ENCODE peak calls at places on chromosomes 16 and 17, in nine cellular contexts. U, C, J, X, G, V, F, B and E are unnamed samples.

GRCh38 chr17:32876414-32877163 is at the start of gene MYO1D:
- DNase-seq in J (peak; percentile 74), B (peak; percentile 46), F (peak; percentile 48), G (peak; percentile 53), U (peak; percentile 86), X (no peak), C (peak; percentile 88), V (peak; percentile 52), E (peak; percentile 76)

GRCh38 chr16:81703177-81704155 is 75.6 kb upstream of the PLCG2 start:
- DNase-seq in B (peak; percentile 26), C (no peak), G (no peak), U (no peak), X (peak; percentile 33), J (no peak), V (no peak), F (peak; percentile 92), E (peak; percentile 73)

GRCh38 chr17:41061969-41062368 is 2.1 kb upstream of the KRTAP2-3 start:
- DNase-seq in U (no peak), V (no peak), X (no peak), F (peak; percentile 52), J (no peak), B (no peak), C (no peak), G (no peak), E (no peak)

GRCh38 chr17:40598928-40599627 is 33.8 kb upstream of the CCR7 start:
- DNase-seq in G (no peak), C (peak; percentile 41), J (peak; percentile 45), X (no peak), U (no peak), V (peak; percentile 58), F (no peak), B (no peak), E (peak; percentile 79)

GRCh38 chr16:59684911-59685310 is 950.8 kb upstream of the GOT2 start:
- DNase-seq in U (no peak), F (no peak), G (no peak), B (no peak), C (no peak), V (no peak), X (no peak), J (no peak), E (no peak)

GRCh38 chr16:1688807-1689560 is 10.9 kb downstream of the JPT2 start:
- DNase-seq in J (no peak), V (no peak), F (peak; percentile 93), X (no peak), G (peak; percentile 81), U (peak; percentile 84), B (peak; percentile 66), C (no peak), E (no peak)

GRCh38 chr16:58499092-58499511 is 841 bp upstream of the NDRG4 start:
- DNase-seq in J (no peak), V (no peak), B (no peak), U (no peak), C (no peak), G (no peak), F (no peak), X (no peak), E (no peak)

GRCh38 chr17:70936724-70937123 is 767.4 kb downstream of the KCNJ2 start:
- DNase-seq in B (no peak), J (no peak), G (no peak), V (no peak), F (no peak), X (no peak), U (no peak), C (no peak), E (no peak)

GRCh38 chr16:87127061-87127765 is 190.0 kb downstream of the C16orf95 start:
- DNase-seq in V (no peak), C (no peak), B (no peak), U (peak; percentile 17), F (no peak), J (no peak), G (no peak), X (peak; percentile 70), E (no peak)

GRCh38 chr16:47732122-47732805 is 271.1 kb downstream of the PHKB start:
- DNase-seq in F (peak; percentile 28), X (no peak), V (no peak), U (no peak), J (no peak), C (no peak), B (peak; percentile 42), G (no peak), E (no peak)

GRCh38 chr17:46795379-46795952 is 23.0 kb downstream of the WNT3 start:
- DNase-seq in X (no peak), C (no peak), B (peak; percentile 84), U (no peak), F (peak; percentile 67), J (no peak), V (no peak), G (no peak), E (no peak)

GRCh38 chr17:27384721-27385120 is 71.5 kb upstream of the KSR1 start:
- DNase-seq in U (no peak), B (no peak), F (no peak), V (no peak), X (no peak), C (no peak), G (no peak), J (no peak), E (no peak)

GRCh38 chr17:61469949-61470348 is 17.7 kb downstream of the TBX4 start:
- DNase-seq in X (no peak), U (no peak), J (no peak), B (no peak), C (no peak), F (no peak), V (no peak), G (no peak), E (no peak)

GRCh38 chr16:66267287-66268137 is 99.0 kb upstream of the CDH5 start:
- DNase-seq in C (no peak), X (no peak), B (no peak), J (peak; percentile 15), V (peak; percentile 25), G (no peak), U (no peak), F (no peak), E (peak; percentile 9)
- H3K27ac ChIP-seq in C (peak overlapping the region; percentile 47), X (peak overlapping the region; percentile 39), B (no peak overlapping the region), J (peak overlapping the region; percentile 64), V (peak overlapping the region; percentile 71), G (no peak overlapping the region), U (no peak overlapping the region), F (no peak overlapping the region), E (no peak overlapping the region)

GRCh38 chr17:42268236-42268635 is 8.0 kb downstream of the STAT5B start:
- DNase-seq in F (no peak), B (no peak), G (no peak), U (no peak), C (no peak), V (no peak), J (no peak), X (no peak), E (no peak)
- TF ChIP-seq POLR2A in F (no peak), B (no peak), G (no peak), U (no peak), C (no peak), V (no peak), J (no peak), X (no peak), E (no peak)

GRCh38 chr17:38861399-38861843 is 7.9 kb upstream of the RPL23 start:
- DNase-seq in J (no peak), B (no peak), C (no peak), U (no peak), G (no peak), F (peak; percentile 91), X (no peak), V (no peak), E (no peak)

GRCh38 chr17:38868968-38869646 is 751 bp upstream of the LASP1 start:
- DNase-seq in J (peak; percentile 94), V (peak; percentile 95), G (peak; percentile 85), C (peak; percentile 94), U (peak; percentile 95), F (peak; percentile 92), B (peak; percentile 79), X (peak; percentile 90), E (peak; percentile 87)

GRCh38 chr17:38867179-38867994 is 2.5 kb upstream of the LASP1 start:
- DNase-seq in C (peak; percentile 57), U (peak; percentile 80), X (no peak), J (no peak), B (no peak), G (no peak), F (peak; percentile 87), V (peak; percentile 77), E (peak; percentile 52)

GRCh38 chr17:38868095-38868967 is 1.5 kb upstream of the LASP1 start:
- DNase-seq in X (peak; percentile 72), V (peak; percentile 79), C (peak; percentile 56), B (no peak), F (peak; percentile 71), J (no peak), G (no peak), U (peak; percentile 56), E (peak; percentile 44)

DNA sequence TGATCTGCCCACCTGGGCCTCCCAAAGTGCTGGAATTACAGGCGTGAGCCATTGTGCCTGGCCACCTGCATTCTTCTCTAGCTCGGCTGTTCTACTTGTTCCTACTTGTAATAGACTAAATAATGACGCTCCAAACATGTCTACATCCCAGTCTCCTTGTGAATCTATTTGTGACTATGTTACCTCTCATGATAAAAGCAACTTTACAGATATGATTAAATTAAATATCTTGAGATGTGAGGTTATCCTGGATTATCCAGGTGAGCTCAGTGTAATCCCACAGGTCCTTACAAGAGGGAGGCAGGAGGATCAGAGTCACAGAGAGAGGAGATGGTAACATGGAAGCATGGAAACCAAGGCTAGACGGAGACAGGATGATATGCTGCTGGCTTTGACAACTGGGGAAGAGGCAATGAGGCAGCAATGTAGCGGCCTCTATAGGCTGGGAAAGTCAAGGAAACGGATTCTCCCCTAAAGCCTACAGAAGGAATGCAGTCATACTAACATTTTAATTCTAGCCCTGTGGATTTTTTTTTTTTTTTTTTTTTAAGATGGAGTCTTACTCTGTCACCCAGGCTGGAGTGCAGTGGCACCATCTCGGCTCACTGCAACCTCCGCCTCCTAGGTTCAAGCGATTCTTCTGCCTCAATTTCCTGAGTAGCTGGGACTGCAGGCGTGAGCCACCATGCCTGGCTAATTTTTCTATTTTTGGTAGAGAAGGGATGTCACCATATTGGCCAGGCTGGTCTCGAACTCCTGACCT is 5.0 kb upstream of the LASP1 start:
- DNase-seq in B (no peak), V (no peak), F (peak; percentile 78), G (no peak), X (no peak), J (no peak), C (no peak), U (no peak), E (no peak)
- H3K27ac ChIP-seq in B (peak overlapping the region; percentile 74), V (no peak overlapping the region), F (no peak overlapping the region), G (no peak overlapping the region), X (no peak overlapping the region), J (no peak overlapping the region), C (no peak overlapping the region), U (no peak overlapping the region), E (no peak overlapping the region)

GRCh38 chr16:79734721-79735120 is 134.2 kb upstream of the MAF start:
- DNase-seq in J (no peak), C (no peak), X (no peak), B (no peak), G (no peak), V (no peak), U (no peak), F (no peak), E (no peak)

DNA sequence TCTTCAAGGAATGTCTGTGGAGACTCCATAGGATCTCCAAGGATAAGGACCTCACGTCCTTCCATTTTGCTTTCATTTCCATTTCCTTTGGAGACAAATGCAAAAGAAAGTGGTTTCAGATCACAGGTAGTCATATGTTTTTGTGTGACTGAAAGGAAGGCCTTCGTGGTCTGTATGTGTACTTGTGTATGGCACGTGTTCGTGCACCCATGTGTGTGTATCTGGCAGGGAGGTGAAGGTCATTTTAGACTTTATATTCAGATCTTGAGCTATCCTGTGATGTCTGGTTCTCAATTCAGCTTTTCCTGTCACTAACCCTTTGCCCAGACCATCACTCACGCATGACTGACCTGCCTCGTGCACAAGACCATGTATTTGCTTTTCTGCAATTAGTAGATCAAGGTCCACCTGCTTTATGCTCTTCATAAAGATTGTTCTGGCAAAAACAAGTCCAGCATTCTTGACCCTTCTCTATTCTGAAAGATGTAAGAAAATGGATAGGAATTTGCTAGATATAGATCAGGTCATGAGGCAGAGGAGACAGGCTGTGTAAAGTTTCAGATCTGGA is 139.7 kb upstream of the MAF start:
- DNase-seq in X (no peak), B (no peak), J (no peak), G (no peak), U (no peak), V (no peak), F (no peak), C (no peak), E (no peak)
- TF ChIP-seq POLR2A in X (no peak), B (no peak), J (no peak), G (no peak), U (no peak), V (no peak), F (no peak), C (no peak), E (no peak)